ENCODE peak calls at places on chromosome 22, in four cellular contexts. U, O, E and I are unnamed samples. For H4K20me1, the result is how much of the 10 kb centered on the place peaks cover.

GRCh38 chr22:17570851-17571631 is 7.7 kb downstream of the SLC25A18 start:
- DNase-seq in U (peak), O (peak), E (no peak), I (no peak)

GRCh38 chr22:37563153-37564081 is 3.1 kb downstream of the CDC42EP1 start:
- DNase-seq in U (peak), O (peak), E (peak), I (no peak)

GRCh38 chr22:40597541-40598453 is 38.7 kb downstream of the MRTFA start:
- DNase-seq in U (peak), O (no peak), E (no peak), I (peak)

GRCh38 chr22:37273126-37273845 is 9.0 kb upstream of the CYTH4 start:
- DNase-seq in U (peak), O (peak), E (no peak), I (no peak)

GRCh38 chr22:20444325-20444724 is 6.7 kb upstream of the SCARF2 start:
- DNase-seq in U (no peak), O (peak), E (no peak), I (no peak)

GRCh38 chr22:45977003-45977395 is at the start of gene WNT7B:
- DNase-seq in U (no peak), O (peak), E (no peak), I (no peak)

GRCh38 chr22:39315389-39315788 is 4.0 kb downstream of the RPL3 start:
- DNase-seq in U (no peak), O (no peak), E (no peak), I (no peak)

GRCh38 chr22:20299736-20300136 is 20.1 kb downstream of the DGCR6L start:
- DNase-seq in U (no peak), O (no peak), E (no peak), I (no peak)

GRCh38 chr22:48496226-48496845 is 1331.3 kb downstream of the BRD1 start:
- DNase-seq in U (no peak), O (peak), E (no peak), I (no peak)

GRCh38 chr22:36465232-36466021 is 16.0 kb downstream of the TXN2 start:
- DNase-seq in U (peak), O (peak), E (peak), I (no peak)

GRCh38 chr22:23862103-23862502 is 4.4 kb downstream of the SLC2A11 start:
- DNase-seq in U (peak), O (peak), E (no peak), I (peak)

GRCh38 chr22:27512283-27512761 is 289.2 kb downstream of the MN1 start:
- DNase-seq in U (peak), O (peak), E (no peak), I (no peak)
- H3K4me3 ChIP-seq in U (no peak), O (peak), E (no peak), I (no peak)

GRCh38 chr22:31742115-31742514 is 7.8 kb downstream of the PRR14L start:
- DNase-seq in U (no peak), O (peak), E (no peak), I (peak)
- H4K20me1 ChIP-seq in U (under half), O (under half), E (under half), I (under half)

GRCh38 chr22:47367993-47368945 is 605.8 kb downstream of the TBC1D22A start:
- DNase-seq in U (no peak), O (peak), E (no peak), I (no peak)

GRCh38 chr22:47366026-47366767 is 603.7 kb downstream of the TBC1D22A start:
- DNase-seq in U (no peak), O (no peak), E (no peak), I (no peak)

GRCh38 chr22:47369431-47370015 is 607.1 kb downstream of the TBC1D22A start:
- DNase-seq in U (no peak), O (no peak), E (no peak), I (no peak)

GRCh38 chr22:47369020-47369419 is 606.6 kb downstream of the TBC1D22A start:
- DNase-seq in U (no peak), O (no peak), E (no peak), I (no peak)

GRCh38 chr22:47367107-47367690 is 604.7 kb downstream of the TBC1D22A start:
- DNase-seq in U (no peak), O (no peak), E (no peak), I (no peak)
- H3K4me3 ChIP-seq in U (no peak), O (no peak), E (no peak), I (no peak)

DNA sequence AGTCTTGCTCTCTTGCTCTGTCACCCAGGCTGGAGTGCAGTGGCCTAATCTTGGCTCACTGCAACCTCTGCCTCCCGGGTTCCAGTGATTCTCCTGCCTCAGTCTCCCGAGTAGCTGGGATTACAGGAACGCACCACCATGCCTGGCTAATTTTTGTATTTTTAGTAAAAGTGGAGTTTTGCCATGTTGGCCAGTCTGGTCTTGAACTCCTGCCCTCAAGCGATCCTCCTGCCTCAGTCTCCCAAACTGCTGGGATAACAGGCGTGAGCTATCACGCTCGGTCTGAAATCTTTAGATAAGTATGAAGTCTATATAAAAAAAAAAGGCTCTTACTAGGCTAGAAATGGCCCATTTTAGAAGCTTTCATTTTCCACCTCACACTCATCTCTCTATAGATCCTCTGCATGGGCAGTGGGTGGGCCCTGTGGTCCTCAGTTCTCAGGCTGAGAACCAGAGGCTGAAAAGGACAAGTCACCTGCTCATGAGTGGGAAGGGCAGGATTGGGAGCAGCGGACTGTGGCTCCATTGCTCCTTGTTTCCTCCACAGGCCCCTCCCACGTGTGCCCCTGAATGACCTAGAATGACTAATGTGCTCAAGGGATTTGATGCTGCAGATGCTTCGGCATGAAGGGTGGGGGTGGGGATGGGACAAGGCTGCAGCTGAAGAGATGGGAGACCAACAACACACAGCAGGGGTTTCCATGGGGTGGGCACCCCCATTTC is 19.8 kb upstream of the PRAME start:
- DNase-seq in U (peak), O (peak), E (no peak), I (no peak)
- H4K20me1 ChIP-seq in U (under half), O (under half), E (under half), I (under half)

DNA sequence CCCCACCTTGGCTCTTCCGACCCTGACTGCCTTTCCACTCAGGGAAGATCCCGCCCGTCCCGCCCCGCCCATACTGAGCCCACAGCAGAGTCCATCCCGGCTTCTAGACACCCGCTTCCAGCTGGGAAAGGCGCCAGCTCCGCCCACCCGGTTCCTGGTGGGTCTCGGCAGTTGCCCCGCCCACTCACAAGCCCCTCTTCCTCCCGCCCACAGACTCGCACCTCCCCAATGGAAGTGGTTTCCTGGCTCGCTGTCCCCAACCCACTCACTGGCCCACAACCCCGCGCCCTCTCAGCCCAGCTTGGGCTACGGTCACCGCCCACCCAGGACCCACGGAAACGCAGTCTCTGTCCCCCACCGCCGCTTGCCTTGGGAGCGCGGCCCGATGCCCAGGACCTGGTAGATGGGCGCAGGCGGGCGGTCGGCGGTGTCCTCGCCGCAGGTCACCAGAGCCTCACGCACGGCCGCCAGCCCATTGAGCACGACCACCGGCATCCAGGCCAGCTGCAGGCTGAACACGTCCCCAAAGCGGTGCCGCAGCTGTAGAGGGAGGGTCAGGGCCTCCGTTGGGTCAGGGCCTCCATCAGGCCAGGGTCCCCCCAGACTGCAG is 22.2 kb upstream of the CYP2D6 start:
- DNase-seq in U (no peak), O (peak), E (no peak), I (no peak)
- H3K4me3 ChIP-seq in U (no peak), O (no peak), E (no peak), I (no peak)